ENCODE peak calls at places on chromosomes 3 and 15, in seven cellular contexts. E is mucosa of descending colon, S is upper lobe of left lung, Z is GM20000, J is GM13976, D is colonic mucosa, C is osteocyte. K is an unnamed sample.

GRCh38 chr15:38558714-38559059 is 5.9 kb downstream of the RASGRP1 start:
- DNase-seq in E (no peak), S (no peak), Z (no peak), J (no peak), D (no peak), C (no peak), K (no peak)

GRCh38 chr3:24259901-24260512 is 234.6 kb downstream of the THRB start:
- DNase-seq in E (no peak), S (no peak), Z (no peak), J (no peak), D (no peak), C (no peak), K (no peak)

GRCh38 chr3:124995460-124995994 is 60.3 kb downstream of the HEG1 start:
- DNase-seq in E (peak; percentile 59), S (no peak), Z (peak; percentile 77), J (peak; percentile 76), D (peak; percentile 54), C (no peak), K (peak; percentile 21)

GRCh38 chr15:36501063-36501678 is 78.3 kb upstream of the CDIN1 start:
- DNase-seq in E (no peak), S (no peak), Z (peak; percentile 30), J (peak; percentile 33), D (peak; percentile 25), C (no peak), K (no peak)

GRCh38 chr15:70035051-70035718 is 62.5 kb downstream of the TLE3 start:
- DNase-seq in E (no peak), S (no peak), Z (no peak), J (peak; percentile 49), D (no peak), C (no peak), K (no peak)

GRCh38 chr3:8503461-8503860 is 1.8 kb downstream of the LMCD1 start:
- DNase-seq in E (no peak), S (no peak), Z (no peak), J (no peak), D (no peak), C (no peak), K (no peak)

GRCh38 chr3:187236963-187237362 is 39.7 kb downstream of the RTP1 start:
- DNase-seq in E (no peak), S (no peak), Z (no peak), J (no peak), D (no peak), C (no peak), K (no peak)

GRCh38 chr3:114834175-114834940 is 312.7 kb downstream of the ZBTB20 start:
- DNase-seq in E (no peak), S (no peak), Z (no peak), J (no peak), D (no peak), C (no peak), K (no peak)

GRCh38 chr3:94561094-94561493 is 498.2 kb downstream of the NSUN3 start:
- DNase-seq in E (no peak), S (no peak), Z (no peak), J (no peak), D (no peak), C (no peak), K (no peak)

GRCh38 chr3:126348308-126348920 is 8.8 kb downstream of the KLF15 start:
- DNase-seq in E (no peak), S (peak; percentile 44), Z (no peak), J (no peak), D (peak; percentile 5), C (peak; percentile 38), K (no peak)

GRCh38 chr3:148943531-148944200 is 47.7 kb upstream of the GYG1 start:
- DNase-seq in E (no peak), S (no peak), Z (peak; percentile 77), J (peak; percentile 73), D (peak; percentile 23), C (no peak), K (no peak)

GRCh38 chr15:44264148-44264547 is 24.4 kb upstream of the GOLM2 start:
- DNase-seq in E (no peak), S (no peak), Z (no peak), J (no peak), D (no peak), C (no peak), K (no peak)

DNA sequence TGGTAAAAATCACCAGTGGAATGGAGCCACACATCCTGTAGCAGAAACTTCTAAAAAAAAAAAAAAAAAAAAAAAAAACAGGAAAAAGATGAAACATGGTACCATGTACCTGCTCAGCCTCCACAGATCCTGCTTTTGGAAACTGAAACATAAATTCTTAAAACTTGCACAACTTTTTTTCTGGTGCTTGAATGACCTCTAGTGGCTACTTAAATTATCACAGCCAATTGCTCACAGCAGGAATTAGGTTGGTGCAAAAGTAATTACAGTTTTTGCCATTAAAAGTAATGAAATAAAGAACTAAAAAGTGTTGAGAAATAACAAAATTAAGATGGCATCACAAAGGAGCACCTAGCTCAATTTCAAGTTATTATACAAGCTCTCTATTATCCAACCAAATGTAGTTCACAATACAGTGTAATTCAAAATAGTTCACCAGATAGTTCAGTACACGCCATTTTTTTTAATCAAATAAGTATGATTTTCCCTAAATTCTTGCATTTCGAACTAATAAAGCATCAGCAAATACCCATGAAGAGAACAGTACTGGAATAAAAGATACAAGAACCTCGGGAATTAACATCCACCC is 80.6 kb downstream of the ULK4 start:
- DNase-seq in E (no peak), S (no peak), Z (peak; percentile 25), J (peak; percentile 39), D (no peak), C (no peak), K (no peak)
- TF ChIP-seq CTCF in E (peak; percentile 45), S (peak; percentile 64), Z (peak; percentile 41), J (peak; percentile 61), D (peak; percentile 71), C (peak; percentile 70), K (peak; percentile 74)

GRCh38 chr15:76057332-76058000 is 2.3 kb upstream of the TMEM266 start:
- DNase-seq in E (no peak), S (no peak), Z (peak; percentile 62), J (peak; percentile 56), D (peak; percentile 33), C (no peak), K (no peak)

GRCh38 chr15:76058714-76059319 is 968 bp upstream of the TMEM266 start:
- DNase-seq in E (no peak), S (no peak), Z (peak; percentile 55), J (peak; percentile 41), D (peak; percentile 20), C (no peak), K (no peak)

GRCh38 chr15:76061700-76062099 is 1.9 kb downstream of the TMEM266 start:
- DNase-seq in E (no peak), S (no peak), Z (no peak), J (no peak), D (no peak), C (no peak), K (no peak)

GRCh38 chr15:76060098-76060989 is 559 bp downstream of the TMEM266 start:
- DNase-seq in E (no peak), S (no peak), Z (peak; percentile 35), J (no peak), D (no peak), C (no peak), K (peak; percentile 50)

DNA sequence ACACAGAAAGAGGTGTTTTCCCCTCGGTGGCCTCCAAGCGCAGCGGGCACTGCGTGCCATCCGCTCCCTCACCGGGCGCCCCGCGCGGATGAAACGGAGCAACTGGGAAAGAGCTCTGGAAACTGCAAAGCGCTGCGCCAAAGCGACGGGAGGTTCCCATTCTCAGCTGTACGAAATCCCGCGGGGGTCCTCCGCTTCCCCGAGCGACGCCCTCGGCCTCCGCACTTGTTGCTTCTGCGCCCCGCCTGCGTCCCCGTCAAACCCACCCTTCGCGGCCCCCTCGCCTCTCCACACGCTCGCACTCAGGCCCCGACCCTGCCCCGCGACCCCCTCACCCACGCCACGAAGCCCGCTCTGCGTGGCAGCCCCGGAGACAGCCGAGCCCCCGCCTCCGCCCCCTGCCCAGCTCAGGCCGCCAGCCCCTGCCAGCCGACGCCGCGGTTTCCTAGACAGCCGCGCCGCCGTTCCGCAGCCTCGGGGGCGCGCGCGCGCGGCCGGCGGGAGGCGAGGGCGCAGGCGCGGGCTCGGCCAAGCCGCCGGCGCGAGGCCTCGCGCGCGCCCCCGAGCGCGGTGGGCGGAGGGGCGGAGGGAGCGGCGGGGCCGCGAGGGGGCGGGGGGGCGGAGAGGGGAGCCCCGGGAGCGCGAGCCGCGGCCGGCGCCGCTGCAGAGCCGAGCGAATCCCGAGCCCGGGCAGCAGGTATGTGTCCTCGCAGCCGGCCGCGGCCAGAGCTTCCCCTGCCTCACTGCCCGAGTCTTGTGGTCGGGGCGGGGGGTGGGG is at the start of gene TMEM266:
- DNase-seq in E (peak; percentile 37), S (peak; percentile 91), Z (peak; percentile 88), J (peak; percentile 85), D (peak; percentile 19), C (no peak), K (peak; percentile 30)
- TF ChIP-seq CTCF in E (no peak), S (no peak), Z (no peak), J (no peak), D (no peak), C (no peak), K (no peak)

GRCh38 chr3:38836561-38836960 is 20.5 kb upstream of the SCN10A start:
- DNase-seq in E (no peak), S (peak; percentile 17), Z (no peak), J (no peak), D (no peak), C (no peak), K (no peak)

GRCh38 chr3:38843898-38844297 is 27.9 kb upstream of the SCN10A start:
- DNase-seq in E (no peak), S (no peak), Z (no peak), J (no peak), D (no peak), C (no peak), K (no peak)

GRCh38 chr3:38837358-38837757 is 21.3 kb upstream of the SCN10A start:
- DNase-seq in E (no peak), S (no peak), Z (no peak), J (no peak), D (no peak), C (no peak), K (no peak)

GRCh38 chr3:38842266-38842965 is 26.4 kb upstream of the SCN10A start:
- DNase-seq in E (no peak), S (no peak), Z (no peak), J (no peak), D (no peak), C (no peak), K (no peak)

GRCh38 chr3:38840987-38841386 is 25.0 kb upstream of the SCN10A start:
- DNase-seq in E (no peak), S (no peak), Z (no peak), J (no peak), D (no peak), C (no peak), K (no peak)
- TF ChIP-seq CTCF in E (no peak), S (no peak), Z (no peak), J (no peak), D (no peak), C (peak; percentile 12), K (no peak)

GRCh38 chr3:196292281-196292923 is 4.9 kb upstream of the PCYT1A start:
- DNase-seq in E (no peak), S (no peak), Z (peak; percentile 57), J (peak; percentile 56), D (no peak), C (no peak), K (no peak)
- TF ChIP-seq CTCF in E (no peak), S (no peak), Z (peak; percentile 3), J (no peak), D (no peak), C (no peak), K (no peak)

K was measured in activated B cell treated with CpG ODN at 0.5 μM for 24 hours.